ENCODE peak calls at places on chromosomes 11 and 22, in seven cellular contexts. Z is dorsolateral prefrontal cortex; K is Kasumi-1; A is activated naive CD8-positive, alpha-beta T cell treated with anti-CD3 and anti-CD28 coated beads for 36 hours; T is neuronal stem cell; F is stromal cell of bone marrow; J is nucleus accumbens. V is an unnamed sample.

GRCh38 chr11:1263036-1263435 is 40.2 kb downstream of the MUC5B start:
- DNase-seq in T (no peak), F (no peak), A (peak; percentile 23), J (no peak), K (no peak), Z (no peak), V (no peak)

GRCh38 chr11:119704849-119705248 is 24.2 kb downstream of the NECTIN1 start:
- DNase-seq in Z (no peak), F (no peak), K (no peak), J (no peak), T (no peak), A (no peak), V (no peak)

GRCh38 chr22:22787151-22787550 is 100.5 kb upstream of the IGLL5 start:
- DNase-seq in K (no peak), A (no peak), F (no peak), J (no peak), T (no peak), Z (no peak), V (no peak)

GRCh38 chr11:78190374-78190773 is 1.7 kb downstream of the USP35 start:
- DNase-seq in K (no peak), Z (no peak), A (no peak), T (no peak), F (no peak), J (no peak), V (peak; percentile 26)

GRCh38 chr11:114774599-114775365 is 96.5 kb downstream of the NXPE2 start:
- DNase-seq in A (no peak), F (no peak), J (peak; percentile 32), Z (peak; percentile 73), T (peak; percentile 87), K (no peak), V (peak; percentile 49)

GRCh38 chr11:12673924-12674570 is at the start of gene TEAD1:
- DNase-seq in F (peak; percentile 88), J (peak; percentile 92), T (peak; percentile 95), Z (peak; percentile 97), K (no peak), A (peak; percentile 88), V (peak; percentile 95)

GRCh38 chr11:115982666-115983065 is 478.5 kb upstream of the CADM1 start:
- DNase-seq in K (no peak), T (no peak), A (no peak), Z (no peak), F (no peak), J (no peak), V (no peak)

GRCh38 chr11:13963169-13963948 is 836 bp downstream of the SPON1 start:
- DNase-seq in K (peak; percentile 3), J (peak; percentile 42), A (peak; percentile 40), T (no peak), Z (no peak), F (no peak), V (peak; percentile 18)

GRCh38 chr11:121293276-121293569 is 652 bp downstream of the SC5D start:
- DNase-seq in J (no peak), F (peak; percentile 18), A (no peak), T (no peak), K (no peak), Z (no peak), V (peak; percentile 66)

GRCh38 chr22:19632671-19633148 is 81.6 kb upstream of the SEPTIN5 start:
- DNase-seq in Z (no peak), T (no peak), F (no peak), J (no peak), A (no peak), K (no peak), V (no peak)

GRCh38 chr11:2693271-2693833 is 6.4 kb downstream of the KCNQ1OT1 start:
- DNase-seq in A (no peak), Z (no peak), K (no peak), F (no peak), T (no peak), J (peak; percentile 19), V (no peak)

GRCh38 chr11:46275964-46276641 is 1.4 kb upstream of the CREB3L1 start:
- DNase-seq in A (no peak), T (no peak), Z (no peak), K (no peak), J (no peak), F (no peak), V (no peak)

GRCh38 chr11:64152841-64153691 is 12.8 kb downstream of the MACROD1 start:
- DNase-seq in J (peak; percentile 56), K (peak; percentile 49), F (no peak), T (peak; percentile 54), A (peak; percentile 75), Z (peak; percentile 79), V (peak; percentile 48)

GRCh38 chr11:122235615-122236014 is 119.6 kb upstream of the BLID start:
- DNase-seq in T (no peak), A (no peak), F (no peak), J (no peak), K (no peak), Z (peak; percentile 55), V (peak; percentile 94)

GRCh38 chr11:117631336-117632090 is 165.5 kb downstream of the DSCAML1 start:
- DNase-seq in F (no peak), K (no peak), J (no peak), A (no peak), Z (no peak), T (no peak), V (no peak)

GRCh38 chr22:43289551-43289963 is 53.6 kb downstream of the SCUBE1 start:
- DNase-seq in J (no peak), F (no peak), Z (no peak), A (no peak), K (peak; percentile 32), T (no peak), V (peak; percentile 27)

GRCh38 chr11:78221396-78222315 is 32.9 kb downstream of the USP35 start:
- DNase-seq in J (no peak), F (no peak), K (no peak), A (no peak), Z (no peak), T (no peak), V (no peak)

GRCh38 chr11:58227956-58228615 is 632 bp downstream of the OR10Q1 start:
- DNase-seq in A (no peak), F (no peak), T (no peak), Z (no peak), K (peak; percentile 31), J (no peak), V (no peak)

GRCh38 chr22:29700949-29701927 is 18.6 kb upstream of the CABP7 start:
- DNase-seq in A (no peak), J (no peak), Z (no peak), K (peak; percentile 15), T (no peak), F (no peak), V (peak; percentile 32)

GRCh38 chr22:48746789-48747425 is 1080.8 kb downstream of the BRD1 start:
- DNase-seq in A (no peak), F (no peak), K (no peak), J (no peak), T (no peak), Z (no peak), V (no peak)

GRCh38 chr11:35618497-35619029 is 303 bp downstream of the FJX1 start:
- DNase-seq in A (peak; percentile 46), J (no peak), F (no peak), Z (peak; percentile 10), T (peak; percentile 43), K (no peak), V (peak; percentile 71)

GRCh38 chr11:118635642-118636041 is 28.2 kb downstream of the PHLDB1 start:
- DNase-seq in T (no peak), A (no peak), Z (no peak), F (no peak), K (no peak), J (no peak), V (no peak)

GRCh38 chr11:129723964-129724291 is 91.7 kb upstream of the TMEM45B start:
- DNase-seq in J (no peak), Z (no peak), A (no peak), F (no peak), T (no peak), K (no peak), V (no peak)

GRCh38 chr11:28615542-28615941 is 507.4 kb downstream of the METTL15 start:
- DNase-seq in F (no peak), Z (no peak), A (no peak), J (no peak), T (no peak), K (no peak), V (peak; percentile 55)

GRCh38 chr11:92314499-92314898 is 89.9 kb downstream of the FAT3 start:
- DNase-seq in Z (no peak), K (no peak), F (peak; percentile 27), A (no peak), J (no peak), T (no peak), V (peak; percentile 22)

GRCh38 chr11:10657308-10658271 is 36.0 kb downstream of the IRAG1 start:
- DNase-seq in A (peak; percentile 8), K (no peak), J (no peak), T (no peak), Z (no peak), F (peak; percentile 59), V (peak; percentile 93)

GRCh38 chr11:33730716-33731115 is 5.5 kb downstream of the CD59 start:
- DNase-seq in T (no peak), K (no peak), Z (no peak), F (no peak), J (no peak), A (no peak), V (no peak)

GRCh38 chr22:27737521-27737920 is 64.0 kb downstream of the MN1 start:
- DNase-seq in T (no peak), A (no peak), J (no peak), K (no peak), F (no peak), Z (no peak), V (no peak)

GRCh38 chr11:13040969-13041561 is 31.9 kb downstream of the RASSF10 start:
- DNase-seq in K (no peak), T (no peak), Z (no peak), A (no peak), F (no peak), J (no peak), V (no peak)

GRCh38 chr22:43203471-43203981 is 16.6 kb upstream of the TTLL12 start:
- DNase-seq in A (no peak), J (no peak), Z (no peak), T (no peak), F (no peak), K (no peak), V (no peak)

GRCh38 chr22:49400136-49400865 is 427.4 kb downstream of the BRD1 start:
- DNase-seq in Z (no peak), F (no peak), A (no peak), K (no peak), T (no peak), J (no peak), V (no peak)

GRCh38 chr11:61152816-61153592 is 8.2 kb downstream of the VPS37C start:
- DNase-seq in T (no peak), A (no peak), F (peak; percentile 44), J (no peak), K (no peak), Z (no peak), V (peak; percentile 90)

GRCh38 chr11:106642331-106642730 is 375.9 kb downstream of the GUCY1A2 start:
- DNase-seq in T (no peak), J (no peak), Z (no peak), K (no peak), A (no peak), F (no peak), V (peak; percentile 73)

V was measured in mesenchymal stem cell.